ENCODE peak calls at places on chromosomes 6 and 20, in ten cellular contexts. H, S, N, Z, G, E, M, I, Q and Y are unnamed samples.

GRCh38 chr6:106466211-106466610 is 105.7 kb downstream of the CRYBG1 start:
- DNase-seq in E (no peak), Q (no peak), S (no peak), H (peak), G (no peak), I (no peak), N (no peak), M (no peak), Z (no peak), Y (no peak)

GRCh38 chr6:161407581-161407980 is 133.7 kb upstream of the AGPAT4 start:
- DNase-seq in G (peak), E (peak), S (peak), M (no peak), H (no peak), I (no peak), Q (peak), N (no peak), Z (peak), Y (no peak)

GRCh38 chr6:135148889-135149288 is 32.2 kb upstream of the MYB start:
- DNase-seq in M (no peak), Q (no peak), H (no peak), Z (no peak), I (no peak), S (no peak), N (no peak), G (no peak), E (no peak), Y (no peak)

GRCh38 chr6:45746046-45746445 is 269.6 kb downstream of the CLIC5 start:
- DNase-seq in S (peak), I (no peak), Z (peak), N (no peak), H (no peak), Q (no peak), E (no peak), M (no peak), G (peak), Y (no peak)

GRCh38 chr6:163189609-163190008 is 224.9 kb upstream of the QKI start:
- DNase-seq in Z (no peak), E (no peak), I (no peak), Q (no peak), N (no peak), M (no peak), G (no peak), S (no peak), H (no peak), Y (no peak)

GRCh38 chr20:38723982-38724602 is at the start of gene SLC32A1:
- DNase-seq in Q (no peak), E (peak), I (no peak), H (no peak), S (no peak), G (no peak), N (no peak), Z (no peak), M (no peak), Y (no peak)

GRCh38 chr6:106535012-106535411 is 94.3 kb downstream of the RTN4IP1 start:
- DNase-seq in G (no peak), S (no peak), M (no peak), Q (no peak), I (no peak), Z (no peak), N (no peak), H (no peak), E (no peak), Y (no peak)

GRCh38 chr6:167465497-167465896 is 140.6 kb downstream of the TTLL2 start:
- DNase-seq in E (no peak), H (no peak), N (no peak), S (no peak), G (no peak), I (no peak), Z (no peak), M (no peak), Q (no peak), Y (no peak)

GRCh38 chr6:145903356-145904102 is 60.6 kb downstream of the SHPRH start:
- DNase-seq in N (no peak), Q (peak), S (peak), I (no peak), E (no peak), H (no peak), Z (peak), M (no peak), G (peak), Y (no peak)

GRCh38 chr20:44714701-44715494 is at the start of gene CCN5:
- DNase-seq in N (peak), M (peak), Q (peak), G (peak), S (peak), E (no peak), Z (peak), I (no peak), H (peak), Y (no peak)

GRCh38 chr6:96124778-96125177 is 109.0 kb downstream of the FUT9 start:
- DNase-seq in Z (no peak), S (no peak), Q (no peak), M (no peak), N (no peak), E (no peak), I (no peak), G (no peak), H (no peak), Y (no peak)

GRCh38 chr6:163764565-163764964 is 350.0 kb downstream of the QKI start:
- DNase-seq in Z (no peak), H (no peak), E (no peak), M (no peak), G (no peak), Q (peak), N (no peak), I (no peak), S (peak), Y (no peak)

GRCh38 chr20:4571759-4572531 is 149.8 kb upstream of the PRND start:
- DNase-seq in Q (no peak), S (peak), I (no peak), H (no peak), Z (no peak), G (peak), E (no peak), M (no peak), N (no peak), Y (no peak)

GRCh38 chr20:12207875-12208274 is 290.2 kb downstream of the BTBD3 start:
- DNase-seq in H (peak), Z (peak), Q (peak), E (peak), M (no peak), I (no peak), N (no peak), G (peak), S (peak), Y (peak)

GRCh38 chr6:44234101-44235090 is 11.0 kb downstream of the SLC29A1 start:
- DNase-seq in M (peak), G (peak), Q (peak), I (no peak), N (peak), E (peak), H (peak), S (peak), Z (peak), Y (no peak)

GRCh38 chr6:69895396-69895795 is 29.0 kb downstream of the COL19A1 start:
- DNase-seq in G (no peak), Z (no peak), N (no peak), E (no peak), I (no peak), H (peak), M (no peak), S (no peak), Q (no peak), Y (no peak)

GRCh38 chr6:159788276-159788675 is 1.1 kb downstream of the TCP1 start:
- DNase-seq in G (no peak), I (no peak), M (no peak), Z (no peak), Q (no peak), E (peak), H (no peak), N (no peak), S (no peak), Y (no peak)

GRCh38 chr6:124078169-124078568 is 274.5 kb downstream of the NKAIN2 start:
- DNase-seq in I (no peak), E (no peak), Z (no peak), H (no peak), Q (no peak), G (no peak), N (no peak), M (no peak), S (no peak), Y (no peak)

GRCh38 chr6:115932481-115932880 is 128.2 kb downstream of the FRK start:
- DNase-seq in Z (no peak), S (no peak), I (no peak), H (no peak), Q (no peak), E (no peak), M (no peak), N (no peak), G (no peak), Y (no peak)

GRCh38 chr20:44407402-44408184 is 52.1 kb downstream of the HNF4A start:
- DNase-seq in S (peak), M (peak), H (no peak), Q (peak), E (no peak), Z (peak), I (no peak), N (no peak), G (peak), Y (no peak)

GRCh38 chr6:31498748-31499147 is 803 bp downstream of the MICB start:
- DNase-seq in H (no peak), S (no peak), Q (peak), Z (no peak), G (no peak), M (peak), I (no peak), E (peak), N (no peak), Y (no peak)
- H3K4me3 ChIP-seq in H (no peak), S (peak), Q (peak), Z (peak), G (peak), M (no peak), I (peak), E (peak), N (no peak), Y (peak)

DNA sequence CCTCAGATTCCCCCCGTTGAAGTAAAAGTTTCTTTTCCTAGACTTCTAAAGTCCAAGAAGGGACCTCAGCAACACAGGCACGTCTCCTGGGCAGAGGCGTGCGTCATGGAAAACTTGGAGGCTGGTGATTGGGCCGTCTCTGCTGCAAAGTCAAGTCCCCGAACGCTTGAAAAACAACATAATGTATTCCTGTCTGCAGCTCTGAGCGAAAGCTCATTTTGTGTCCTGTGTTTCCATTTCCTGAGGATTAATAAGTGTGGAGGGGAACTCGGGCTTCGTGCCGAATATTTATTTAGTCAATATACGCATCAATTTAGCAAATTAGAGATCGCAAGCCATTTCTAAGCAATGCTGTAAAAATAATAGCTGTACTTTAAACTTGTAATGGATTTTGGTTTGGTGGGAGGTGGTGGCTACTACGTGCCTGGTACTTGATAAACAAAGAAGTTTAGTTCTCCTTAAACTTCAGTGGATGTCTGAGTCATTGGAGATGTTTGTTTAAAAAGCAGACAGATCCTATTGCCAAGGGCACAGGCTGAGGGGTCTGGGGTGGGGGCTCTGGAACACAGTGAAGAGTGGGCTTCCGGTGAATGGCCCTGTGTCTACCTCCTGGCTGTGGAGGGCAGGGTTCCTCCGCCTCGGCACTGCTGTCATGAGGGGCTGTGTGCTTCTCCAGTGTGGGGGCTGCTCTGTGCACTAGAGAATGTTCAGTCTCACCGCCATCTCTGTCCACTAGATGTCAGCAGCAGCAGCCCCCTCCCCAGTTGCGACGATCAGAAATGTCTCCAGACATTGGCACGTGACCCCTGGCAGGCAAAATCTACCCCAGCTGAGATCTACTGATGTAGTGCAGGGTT is 21.8 kb downstream of the PCK1 start:
- DNase-seq in E (peak), N (peak), S (peak), M (no peak), G (no peak), Q (no peak), Z (peak), H (peak), I (no peak), Y (no peak)
- H3K4me3 ChIP-seq in E (no peak), N (no peak), S (peak), M (no peak), G (no peak), Q (no peak), Z (no peak), H (no peak), I (no peak), Y (no peak)

GRCh38 chr6:109820706-109821350 is 129.7 kb downstream of the FIG4 start:
- DNase-seq in G (no peak), S (no peak), E (no peak), Q (no peak), N (no peak), Z (no peak), M (no peak), H (no peak), I (no peak), Y (no peak)

GRCh38 chr6:109821494-109821893 is 130.4 kb downstream of the FIG4 start:
- DNase-seq in E (no peak), I (no peak), Z (no peak), M (no peak), N (no peak), Q (no peak), S (no peak), H (no peak), G (no peak), Y (no peak)

DNA sequence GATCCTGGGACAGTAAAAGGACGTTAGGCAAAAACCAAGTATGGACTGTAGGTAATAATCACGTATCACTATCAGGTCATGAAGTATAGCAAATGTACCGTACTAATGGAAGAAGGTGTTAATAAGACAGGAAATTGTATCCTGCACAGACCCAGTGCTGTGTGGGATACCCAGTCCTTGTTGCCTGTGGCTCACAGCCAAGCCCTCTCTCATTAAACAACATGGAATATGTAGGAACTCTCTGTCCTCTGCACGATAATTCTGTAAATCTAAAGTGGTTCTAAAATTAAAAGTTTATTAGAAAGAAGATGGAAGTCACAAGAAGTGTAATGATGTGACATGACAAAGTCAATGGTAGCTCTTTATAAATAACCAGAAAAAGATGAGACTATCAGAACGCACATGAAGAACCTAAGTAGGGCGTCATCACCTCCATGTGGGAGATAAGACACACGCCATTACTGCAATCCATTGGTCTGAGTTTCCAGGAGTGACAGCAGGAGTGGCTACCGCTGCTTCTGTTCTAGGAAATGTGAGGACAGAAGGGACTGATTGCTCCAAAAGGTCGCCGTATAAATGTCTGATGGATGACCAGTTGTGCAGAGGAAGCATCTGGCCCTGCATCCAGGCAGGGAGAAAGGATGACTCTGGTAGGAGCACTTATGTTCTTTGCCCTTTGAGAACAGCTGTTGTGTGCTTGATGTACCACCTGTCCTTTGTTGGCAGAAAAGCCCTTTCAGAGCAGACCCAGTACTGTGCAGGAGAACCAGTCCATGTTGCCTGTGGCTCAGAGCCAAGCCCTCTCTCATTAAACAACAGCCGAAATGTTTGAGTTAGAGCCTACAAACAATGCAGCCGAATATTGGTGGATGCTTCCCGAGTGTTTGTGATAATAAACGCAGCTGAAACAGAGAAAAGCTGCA is 125.6 kb downstream of the FIG4 start:
- DNase-seq in Q (no peak), G (no peak), N (no peak), I (no peak), S (no peak), M (no peak), H (no peak), Z (no peak), E (no peak), Y (no peak)
- H3K4me3 ChIP-seq in Q (no peak), G (no peak), N (no peak), I (no peak), S (no peak), M (no peak), H (no peak), Z (no peak), E (no peak), Y (no peak)

GRCh38 chr6:158645064-158646022 is 800 bp upstream of the DYNLT1 start:
- DNase-seq in H (peak), M (peak), S (no peak), N (no peak), G (no peak), E (no peak), Q (no peak), I (no peak), Z (no peak), Y (no peak)

GRCh38 chr6:158640519-158640918 is 4.0 kb downstream of the DYNLT1 start:
- DNase-seq in G (no peak), Z (no peak), Q (no peak), S (no peak), M (peak), E (no peak), N (no peak), H (no peak), I (no peak), Y (no peak)

GRCh38 chr6:158642097-158642601 is 2.4 kb downstream of the DYNLT1 start:
- DNase-seq in N (peak), S (peak), Q (peak), I (no peak), E (no peak), G (peak), M (peak), H (peak), Z (peak), Y (no peak)

GRCh38 chr6:158644227-158645063 is at the start of gene DYNLT1:
- DNase-seq in Q (peak), Z (peak), S (peak), G (peak), E (peak), N (peak), M (peak), H (peak), I (no peak), Y (peak)

GRCh38 chr6:158642805-158643489 is 1.6 kb downstream of the DYNLT1 start:
- DNase-seq in Q (peak), S (peak), N (no peak), E (no peak), Z (peak), G (no peak), M (peak), I (no peak), H (peak), Y (no peak)
- H3K4me3 ChIP-seq in Q (peak), S (peak), N (peak), E (peak), Z (peak), G (peak), M (no peak), I (peak), H (no peak), Y (no peak)

DNA sequence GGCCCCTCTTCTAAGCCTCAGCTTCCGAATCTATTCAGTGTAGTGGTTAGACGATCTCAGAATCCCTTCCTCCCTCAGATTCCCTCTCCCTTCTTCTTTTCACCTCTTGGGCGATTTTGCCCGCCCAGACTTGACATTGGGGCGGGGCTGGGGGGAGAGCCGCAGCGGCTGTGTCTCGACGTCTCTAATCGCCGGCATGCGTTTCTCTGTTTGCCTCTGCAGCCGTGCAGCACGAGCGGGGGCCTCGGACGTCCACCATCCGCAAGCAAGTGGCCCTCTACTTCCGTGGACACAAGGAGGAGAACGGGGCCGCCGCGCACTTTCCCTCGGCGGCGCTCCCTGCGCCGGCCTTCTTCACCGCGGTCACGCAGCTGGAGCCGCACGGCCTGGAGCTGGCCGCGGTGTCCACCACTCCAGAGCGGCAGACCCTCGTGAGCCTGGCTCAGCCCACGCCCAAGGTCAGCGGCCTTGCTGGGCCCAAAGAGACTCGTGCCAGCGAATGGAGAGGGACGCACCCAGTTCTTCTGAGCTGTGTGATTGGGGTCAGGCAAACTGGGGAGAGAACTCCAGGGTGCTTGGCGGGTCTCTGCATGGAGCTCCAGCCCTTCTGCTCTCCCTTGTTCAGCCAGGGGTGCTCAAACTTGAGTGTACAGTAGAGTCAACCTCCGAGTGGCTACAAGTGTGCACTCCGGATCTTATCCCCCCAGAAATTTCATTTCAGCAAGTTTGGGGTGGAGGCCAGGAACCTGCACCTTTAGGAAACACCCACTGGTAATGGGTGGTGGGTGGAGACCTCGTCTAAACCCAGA is 10.7 kb downstream of the NR2E1 start:
- DNase-seq in Q (no peak), S (no peak), I (no peak), N (no peak), E (peak), G (no peak), H (no peak), Z (no peak), M (no peak), Y (no peak)
- H3K4me3 ChIP-seq in Q (peak), S (no peak), I (no peak), N (no peak), E (peak), G (no peak), H (no peak), Z (no peak), M (no peak), Y (no peak)

GRCh38 chr6:47335456-47335855 is 25.8 kb upstream of the TNFRSF21 start:
- DNase-seq in I (no peak), E (no peak), G (no peak), Z (no peak), Q (no peak), H (no peak), S (no peak), N (no peak), M (no peak), Y (no peak)
- H3K4me3 ChIP-seq in I (no peak), E (no peak), G (no peak), Z (no peak), Q (no peak), H (no peak), S (no peak), N (no peak), M (no peak), Y (no peak)

DNA sequence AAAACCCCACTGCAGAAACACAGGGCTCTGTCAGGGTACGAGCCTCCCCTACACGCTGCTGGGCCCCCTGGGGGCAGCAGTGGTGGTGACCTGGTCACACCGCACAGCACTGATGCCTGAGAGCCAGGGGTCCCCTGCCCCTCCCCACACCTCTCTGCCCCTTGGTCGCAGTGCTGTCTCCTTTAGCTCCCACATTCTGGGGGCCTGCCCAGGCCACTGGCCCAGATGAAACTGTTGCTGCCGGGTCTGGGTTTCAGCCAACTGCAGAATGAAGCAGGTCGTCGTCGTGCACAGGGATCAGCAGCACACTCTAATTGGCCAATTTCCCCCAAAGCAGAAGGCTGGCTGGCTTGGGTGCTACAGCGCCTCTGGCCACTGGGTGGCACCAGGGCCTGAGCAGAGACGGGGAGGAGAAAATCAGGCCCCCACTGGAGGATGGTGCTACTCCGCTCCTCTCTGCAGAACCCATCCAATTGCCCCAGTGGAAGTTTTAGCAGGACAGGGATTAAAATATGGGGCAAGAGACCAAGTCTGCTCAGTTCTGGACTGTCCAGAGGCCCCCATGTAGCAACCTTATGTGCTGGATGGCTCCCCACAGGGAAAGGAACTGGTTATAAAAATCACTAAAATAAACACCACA is 26.1 kb downstream of the DIDO1 start:
- DNase-seq in M (peak), N (peak), Z (peak), G (peak), Q (peak), H (peak), I (peak), E (peak), S (peak), Y (peak)
- H3K4me3 ChIP-seq in M (no peak), N (no peak), Z (no peak), G (no peak), Q (no peak), H (no peak), I (no peak), E (peak), S (no peak), Y (no peak)